ENCODE peak calls at places on chromosome 3, in ten cellular contexts. E is endothelial cell, N is fibroblast of mammary gland, V is PC-3, I is pancreas, T is neural crest cell, Q is endodermal cell, R is choroid plexus epithelial cell, K is GM13976, Z is heart right ventricle. U is an unnamed sample.

GRCh38 chr3:52978109-52978754 is 67.6 kb downstream of the SFMBT1 start:
- DNase-seq in E (no peak), N (no peak), V (no peak), I (no peak), T (no peak), Q (no peak), R (peak; percentile 32), K (no peak), Z (peak; percentile 48), U (peak; percentile 52)

GRCh38 chr3:141346839-141347238 is 21.5 kb upstream of the ZBTB38 start:
- DNase-seq in E (no peak), N (peak; percentile 33), V (no peak), I (no peak), T (no peak), Q (no peak), R (no peak), K (no peak), Z (no peak), U (no peak)

GRCh38 chr3:54777141-54777540 is 150.7 kb downstream of the LRTM1 start:
- DNase-seq in E (no peak), N (no peak), V (no peak), I (no peak), T (no peak), Q (no peak), R (no peak), K (no peak), Z (no peak), U (no peak)

GRCh38 chr3:185767324-185767688 is 57.5 kb downstream of the IGF2BP2 start:
- DNase-seq in E (no peak), N (no peak), V (no peak), I (no peak), T (no peak), Q (no peak), R (no peak), K (no peak), Z (no peak), U (no peak)

GRCh38 chr3:148723591-148723990 is 25.9 kb downstream of the AGTR1 start:
- DNase-seq in E (no peak), N (peak; percentile 89), V (peak; percentile 29), I (no peak), T (no peak), Q (no peak), R (peak; percentile 83), K (no peak), Z (no peak), U (peak; percentile 24)

GRCh38 chr3:189490337-189490736 is 140.9 kb upstream of the TP63 start:
- DNase-seq in E (no peak), N (no peak), V (peak; percentile 42), I (no peak), T (no peak), Q (no peak), R (no peak), K (no peak), Z (no peak), U (peak; percentile 20)

GRCh38 chr3:105907790-105908189 is 39.0 kb upstream of the CBLB start:
- DNase-seq in E (no peak), N (no peak), V (no peak), I (no peak), T (no peak), Q (no peak), R (peak; percentile 14), K (peak; percentile 10), Z (no peak), U (no peak)

GRCh38 chr3:20462226-20462625 is 276.2 kb upstream of the SGO1 start:
- DNase-seq in E (no peak), N (no peak), V (no peak), I (no peak), T (no peak), Q (no peak), R (no peak), K (no peak), Z (no peak), U (no peak)

GRCh38 chr3:14141602-14142315 is 16.9 kb downstream of the TMEM43 start:
- DNase-seq in E (no peak), N (no peak), V (no peak), I (no peak), T (no peak), Q (no peak), R (no peak), K (no peak), Z (peak; percentile 51), U (no peak)

GRCh38 chr3:86173401-86173800 is 817.5 kb downstream of the VGLL3 start:
- DNase-seq in E (no peak), N (no peak), V (no peak), I (no peak), T (no peak), Q (peak; percentile 48), R (no peak), K (no peak), Z (no peak), U (no peak)

GRCh38 chr3:62186967-62187366 is 186.4 kb downstream of the FEZF2 start:
- DNase-seq in E (peak; percentile 13), N (peak; percentile 44), V (peak; percentile 29), I (no peak), T (no peak), Q (peak; percentile 67), R (peak; percentile 49), K (no peak), Z (no peak), U (peak; percentile 10)

GRCh38 chr3:18098960-18099587 is 326.1 kb downstream of the SATB1 start:
- DNase-seq in E (no peak), N (peak; percentile 95), V (peak; percentile 99), I (no peak), T (no peak), Q (peak; percentile 69), R (no peak), K (no peak), Z (no peak), U (peak; percentile 95)

DNA sequence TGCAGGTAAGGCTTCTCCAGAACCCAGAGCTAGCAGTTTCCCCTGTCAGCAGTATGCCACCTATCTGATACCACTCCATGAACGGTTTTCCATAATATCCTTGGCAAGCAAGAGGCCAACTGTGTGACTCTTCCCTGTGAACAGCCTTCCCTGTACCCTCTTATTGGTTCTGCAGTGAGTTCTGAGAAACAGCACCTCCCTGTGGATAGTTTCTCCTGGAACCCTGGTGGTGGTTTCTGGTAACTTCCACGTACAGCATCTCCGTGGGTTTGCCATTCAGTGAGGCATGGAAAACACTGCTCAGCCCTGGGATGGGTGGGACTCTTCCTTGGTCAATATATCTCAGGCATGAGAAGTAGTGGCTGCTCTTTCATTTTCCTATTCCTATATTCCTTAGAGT is 19.4 kb upstream of the SERPINI2 start:
- DNase-seq in E (peak; percentile 31), N (peak; percentile 4), V (peak; percentile 30), I (peak; percentile 62), T (peak; percentile 2), Q (peak; percentile 82), R (no peak), K (no peak), Z (no peak), U (peak; percentile 21)
- TF ChIP-seq CTCF in E (peak; percentile 76), N (peak; percentile 25), V (peak; percentile 69), I (peak; percentile 17), T (peak; percentile 49), Q (peak; percentile 97), R (no peak), K (no peak), Z (no peak), U (peak; percentile 29)

DNA sequence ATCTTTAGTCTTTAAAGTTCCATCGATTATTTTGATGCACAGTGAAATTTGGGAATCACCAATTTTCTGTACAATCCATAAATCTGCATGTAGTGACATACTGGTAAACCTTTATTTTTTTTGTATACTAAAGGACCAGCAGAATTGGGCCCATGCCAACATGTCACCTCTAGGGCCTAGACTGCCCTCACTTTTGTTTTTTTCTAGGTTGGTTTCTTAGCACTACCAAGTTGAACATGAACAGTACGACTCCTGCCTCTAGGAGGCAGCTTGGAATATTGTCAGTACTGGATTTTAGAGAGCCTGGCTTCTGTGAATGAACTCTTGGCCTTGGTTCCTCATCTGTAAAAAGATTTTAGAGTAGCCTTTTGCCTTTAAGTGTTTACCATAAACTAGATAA is 32.3 kb downstream of the NKIRAS1 start:
- DNase-seq in E (no peak), N (peak; percentile 18), V (peak; percentile 27), I (no peak), T (no peak), Q (no peak), R (no peak), K (no peak), Z (no peak), U (peak; percentile 26)
- TF ChIP-seq CTCF in E (no peak), N (peak; percentile 21), V (peak; percentile 43), I (no peak), T (peak; percentile 39), Q (peak; percentile 64), R (peak; percentile 28), K (no peak), Z (no peak), U (no peak)

GRCh38 chr3:181565416-181565815 is 146.3 kb upstream of the SOX2 start:
- DNase-seq in E (no peak), N (no peak), V (no peak), I (no peak), T (no peak), Q (no peak), R (no peak), K (no peak), Z (no peak), U (no peak)

GRCh38 chr3:181561130-181561529 is 150.6 kb upstream of the SOX2 start:
- DNase-seq in E (no peak), N (no peak), V (no peak), I (no peak), T (no peak), Q (no peak), R (no peak), K (no peak), Z (no peak), U (no peak)

GRCh38 chr3:181567446-181568075 is 144.2 kb upstream of the SOX2 start:
- DNase-seq in E (no peak), N (peak; percentile 85), V (no peak), I (no peak), T (no peak), Q (no peak), R (no peak), K (no peak), Z (no peak), U (peak; percentile 49)

GRCh38 chr3:181561605-181562031 is 150.1 kb upstream of the SOX2 start:
- DNase-seq in E (no peak), N (no peak), V (no peak), I (no peak), T (no peak), Q (no peak), R (no peak), K (no peak), Z (no peak), U (no peak)

GRCh38 chr3:181564222-181564621 is 147.5 kb upstream of the SOX2 start:
- DNase-seq in E (no peak), N (peak; percentile 4), V (no peak), I (no peak), T (no peak), Q (no peak), R (no peak), K (no peak), Z (no peak), U (no peak)
- TF ChIP-seq CTCF in E (no peak), N (no peak), V (peak; percentile 39), I (no peak), T (peak; percentile 35), Q (peak; percentile 24), R (no peak), K (no peak), Z (no peak), U (peak; percentile 33)

DNA sequence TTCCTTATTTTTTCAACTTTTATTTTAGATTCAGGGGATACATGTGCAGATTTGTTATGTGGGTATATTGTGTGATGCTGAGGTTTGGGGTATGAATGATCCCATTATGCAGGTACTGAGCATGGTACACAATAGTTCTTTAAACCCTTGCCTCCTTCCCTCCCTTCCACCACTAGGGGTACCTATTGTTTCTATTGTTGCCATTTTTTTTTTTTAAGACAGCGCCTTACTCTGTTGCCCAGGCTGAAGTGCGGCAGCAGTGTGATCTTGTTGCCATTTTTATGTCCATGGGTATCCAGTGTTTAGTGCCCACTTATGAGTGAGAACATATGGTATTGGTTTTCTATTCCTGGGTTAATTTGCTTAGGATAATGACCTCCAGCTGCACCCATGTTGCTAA is 117.3 kb upstream of the FAM3D start:
- DNase-seq in E (no peak), N (no peak), V (no peak), I (no peak), T (no peak), Q (no peak), R (no peak), K (no peak), Z (no peak), U (no peak)
- TF ChIP-seq CTCF in E (no peak), N (no peak), V (peak; percentile 27), I (no peak), T (no peak), Q (peak; percentile 47), R (no peak), K (no peak), Z (no peak), U (no peak)